ENCODE peak calls at places on chromosomes 11 and 22, in four cellular contexts. T is sigmoid colon, O is GM23338, E is tibial artery. J is an unnamed sample. For H3K4me1, the result is how much of the 10 kb centered on the place peaks cover.

GRCh38 chr22:44194569-44194968 is 13.8 kb downstream of the PARVG start:
- DNase-seq in T (no peak), O (no peak), E (no peak), J (no peak)

GRCh38 chr22:17921871-17922821 is 102.2 kb downstream of the MICAL3 start:
- DNase-seq in T (no peak), O (peak), E (no peak), J (peak)

GRCh38 chr11:32448232-32448631 is 12.9 kb upstream of the WT1 start:
- DNase-seq in T (no peak), O (peak), E (no peak), J (no peak)

GRCh38 chr11:45663486-45664375 is 1.7 kb downstream of the CHST1 start:
- DNase-seq in T (peak), O (no peak), E (no peak), J (no peak)

GRCh38 chr11:57896641-57897145 is 127.0 kb upstream of the OR9Q1 start:
- DNase-seq in T (no peak), O (no peak), E (no peak), J (no peak)

GRCh38 chr11:33172345-33172744 is 11.1 kb upstream of the CSTF3 start:
- DNase-seq in T (no peak), O (no peak), E (no peak), J (no peak)

GRCh38 chr22:19820880-19821522 is 33.7 kb downstream of the GNB1L start:
- DNase-seq in T (peak), O (peak), E (peak), J (no peak)

GRCh38 chr22:18091916-18092526 is 14.2 kb downstream of the PEX26 start:
- DNase-seq in T (peak), O (no peak), E (no peak), J (peak)

GRCh38 chr11:60348116-60348515 is 21.1 kb downstream of the MS4A6E start:
- DNase-seq in T (no peak), O (peak), E (no peak), J (no peak)

GRCh38 chr22:32926600-32926999 is 125.1 kb downstream of the TIMP3 start:
- DNase-seq in T (no peak), O (peak), E (no peak), J (no peak)

GRCh38 chr11:16609769-16610168 is 128.7 kb upstream of the C11orf58 start:
- DNase-seq in T (no peak), O (peak), E (no peak), J (no peak)

GRCh38 chr11:129866328-129866727 is 29.1 kb downstream of the NFRKB start:
- DNase-seq in T (no peak), O (no peak), E (no peak), J (no peak)

GRCh38 chr11:18791175-18792065 is at the start of gene PTPN5:
- DNase-seq in T (no peak), O (peak), E (peak), J (no peak)

GRCh38 chr11:117045196-117045595 is 53.0 kb downstream of the SIK3 start:
- DNase-seq in T (no peak), O (peak), E (no peak), J (no peak)

GRCh38 chr11:74138572-74138971 is 32.2 kb downstream of the C2CD3 start:
- DNase-seq in T (no peak), O (peak), E (no peak), J (no peak)

GRCh38 chr22:41009222-41009948 is 58.2 kb downstream of the RBX1 start:
- DNase-seq in T (no peak), O (no peak), E (no peak), J (no peak)

GRCh38 chr11:33377100-33377851 is 120.1 kb downstream of the HIPK3 start:
- DNase-seq in T (no peak), O (no peak), E (no peak), J (no peak)

GRCh38 chr11:2420502-2421225 is 20.1 kb downstream of the TSSC4 start:
- DNase-seq in T (peak), O (peak), E (no peak), J (peak)

GRCh38 chr11:130390071-130390758 is 38.2 kb downstream of the ADAMTS8 start:
- DNase-seq in T (no peak), O (peak), E (no peak), J (no peak)

GRCh38 chr11:540583-541432 is 3.5 kb downstream of the LRRC56 start:
- DNase-seq in T (peak), O (no peak), E (no peak), J (peak)

GRCh38 chr11:33135216-33135615 is 26.1 kb downstream of the CSTF3 start:
- DNase-seq in T (no peak), O (no peak), E (no peak), J (no peak)

GRCh38 chr11:9001736-9002135 is 2.1 kb downstream of the NRIP3 start:
- DNase-seq in T (no peak), O (no peak), E (no peak), J (no peak)

GRCh38 chr11:128405693-128406364 is 181.5 kb downstream of the ETS1 start:
- DNase-seq in T (no peak), O (no peak), E (no peak), J (no peak)

DNA sequence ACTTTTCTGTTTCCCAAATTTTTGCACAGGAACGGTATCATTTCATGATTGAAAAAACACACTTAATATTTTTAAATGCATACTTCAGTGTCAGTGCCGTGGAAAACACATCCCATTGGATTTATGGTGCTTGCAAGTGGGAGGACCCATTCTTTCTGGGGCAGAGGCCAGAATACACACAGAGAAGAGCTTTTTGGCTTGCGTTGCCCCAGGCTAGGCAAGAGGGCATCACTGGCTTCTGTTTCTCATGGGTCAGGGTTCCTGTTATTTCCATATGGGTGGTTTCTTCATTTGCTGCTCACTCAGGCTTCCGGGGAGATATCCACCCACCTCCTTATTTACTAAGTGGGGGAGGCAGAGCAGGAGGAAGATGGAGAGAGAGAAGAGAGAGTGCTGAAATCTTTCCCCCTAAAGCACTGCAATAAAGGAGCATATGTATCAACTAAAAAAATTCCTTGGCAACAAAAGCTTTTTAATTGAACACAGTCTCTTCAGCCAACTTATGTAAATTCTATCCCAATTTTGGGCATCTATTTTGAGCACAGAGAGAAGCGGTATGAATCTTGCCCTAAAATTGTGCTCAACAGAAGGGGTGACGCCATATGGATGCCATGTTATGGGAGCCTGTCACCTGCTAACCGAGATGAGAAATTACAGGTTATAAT is 66.0 kb upstream of the KIRREL3 start:
- DNase-seq in T (no peak), O (no peak), E (no peak), J (no peak)
- TF ChIP-seq CTCF in T (no peak), O (no peak), E (no peak), J (no peak)

GRCh38 chr11:35619030-35619753 is 932 bp downstream of the FJX1 start:
- DNase-seq in T (peak), O (peak), E (peak), J (no peak)
- H3K4me1 ChIP-seq in T (under half), O (under half), E (under half), J (under half)

GRCh38 chr22:39518996-39519680 is 1.2 kb upstream of the ATF4 start:
- DNase-seq in T (no peak), O (no peak), E (no peak), J (no peak)

GRCh38 chr22:39519681-39520053 is 695 bp upstream of the ATF4 start:
- DNase-seq in T (peak), O (peak), E (peak), J (peak)

GRCh38 chr22:39520874-39521857 is 804 bp downstream of the ATF4 start:
- DNase-seq in T (peak), O (peak), E (peak), J (peak)

GRCh38 chr22:39518124-39518786 is 2.1 kb upstream of the ATF4 start:
- DNase-seq in T (no peak), O (no peak), E (no peak), J (no peak)

GRCh38 chr22:39520054-39520873 is at the start of gene ATF4:
- DNase-seq in T (peak), O (peak), E (peak), J (peak)
- TF ChIP-seq CTCF in T (no peak), O (no peak), E (no peak), J (no peak)

GRCh38 chr11:64305691-64306562 is 603 bp downstream of the ESRRA start:
- DNase-seq in T (peak), O (peak), E (peak), J (peak)

GRCh38 chr11:64305075-64305690 is at the start of gene ESRRA:
- DNase-seq in T (peak), O (peak), E (peak), J (peak)

GRCh38 chr11:64304316-64305072 is 830 bp upstream of the ESRRA start:
- DNase-seq in T (peak), O (peak), E (peak), J (peak)

GRCh38 chr11:64303109-64304031 is 2.0 kb upstream of the ESRRA start:
- DNase-seq in T (no peak), O (no peak), E (no peak), J (no peak)

GRCh38 chr11:64304032-64304315 is 1.4 kb upstream of the ESRRA start:
- DNase-seq in T (peak), O (no peak), E (no peak), J (no peak)
- H3K4me1 ChIP-seq in T (under half), O (under half), E (under half), J (under half)

DNA sequence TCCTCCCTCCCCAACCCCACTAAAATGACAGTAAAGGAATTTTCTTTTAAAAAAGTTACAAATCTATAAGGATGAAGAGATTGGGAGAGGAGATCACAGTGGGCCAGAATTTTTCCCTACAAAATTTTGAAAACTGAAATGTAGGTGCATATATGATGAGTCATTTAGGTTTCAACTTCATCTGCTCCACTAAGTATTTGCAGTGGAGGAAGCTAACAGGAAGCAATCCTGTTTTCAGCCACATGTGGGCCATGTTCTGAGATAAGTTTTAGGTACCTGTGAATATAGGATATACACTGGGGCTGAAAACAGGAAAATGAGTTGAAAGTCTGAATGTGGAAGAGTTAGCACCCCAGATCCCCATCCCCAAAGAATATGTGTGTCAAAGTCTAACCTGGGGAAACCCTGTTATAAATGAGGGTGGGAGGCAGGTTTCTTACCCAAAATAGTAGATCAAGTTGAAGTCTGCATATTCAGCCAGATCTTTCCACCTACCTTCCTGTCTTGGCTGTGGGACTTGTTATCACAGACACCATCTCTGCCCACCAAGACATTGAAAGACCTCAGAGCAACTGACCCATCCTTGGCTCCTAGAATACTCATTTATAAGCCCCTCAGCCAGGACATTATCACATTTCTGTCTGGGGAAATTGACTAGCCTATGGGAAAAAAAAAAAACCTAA is 87.3 kb downstream of the PACS1 start:
- DNase-seq in T (no peak), O (no peak), E (no peak), J (no peak)
- TF ChIP-seq CTCF in T (no peak), O (no peak), E (no peak), J (no peak)

J was measured in heart right ventricle.